ENCODE peak calls at places on chromosome 18, in ten cellular contexts. F is SK-N-SH, K is transverse colon, S is GM12878, I is sigmoid colon, N is H1, R is HepG2, Q is stomach, E is esophagus muscularis mucosa, C is upper lobe of left lung. Z is an unnamed sample.

GRCh38 chr18:72672364-72673151 is 128.4 kb upstream of the CBLN2 start:
- DNase-seq in C (no peak), R (peak), S (no peak), I (no peak), E (no peak), K (no peak), F (peak), Q (no peak), N (no peak), Z (no peak)

GRCh38 chr18:48161201-48161910 is 230.9 kb upstream of the SMAD2 start:
- DNase-seq in N (no peak), K (peak), R (no peak), E (no peak), C (peak), I (peak), F (peak), S (no peak), Q (peak), Z (peak)

GRCh38 chr18:45069542-45069941 is 388.9 kb downstream of the SETBP1 start:
- DNase-seq in R (no peak), S (no peak), I (no peak), Q (no peak), F (no peak), C (no peak), K (no peak), E (no peak), N (no peak), Z (no peak)

GRCh38 chr18:59950215-59950944 is 50.6 kb downstream of the PMAIP1 start:
- DNase-seq in K (no peak), I (no peak), S (no peak), F (no peak), N (no peak), Q (no peak), E (no peak), C (no peak), R (no peak), Z (no peak)

GRCh38 chr18:77062518-77063003 is 70.0 kb downstream of the MBP start:
- DNase-seq in K (no peak), C (no peak), Q (peak), I (no peak), E (no peak), R (no peak), F (no peak), S (peak), N (no peak), Z (no peak)

GRCh38 chr18:39935598-39935997 is 2019.4 kb upstream of the PIK3C3 start:
- DNase-seq in E (no peak), S (no peak), F (no peak), N (no peak), Q (no peak), R (no peak), C (no peak), K (no peak), I (no peak), Z (no peak)

GRCh38 chr18:60508108-60508507 is 135.5 kb upstream of the MC4R start:
- DNase-seq in N (no peak), I (no peak), F (peak), Q (no peak), R (no peak), K (no peak), C (no peak), E (no peak), S (no peak), Z (no peak)

GRCh38 chr18:12745095-12745820 is 42.4 kb downstream of the PSMG2 start:
- DNase-seq in I (no peak), K (no peak), F (no peak), C (no peak), E (no peak), N (no peak), S (no peak), R (no peak), Q (no peak), Z (no peak)

GRCh38 chr18:9210996-9211395 is 74.4 kb downstream of the ANKRD12 start:
- DNase-seq in F (no peak), C (no peak), I (no peak), R (no peak), K (no peak), S (no peak), Q (no peak), E (no peak), N (no peak), Z (no peak)

GRCh38 chr18:31042391-31043181 is at the start of gene DSC3:
- DNase-seq in K (peak), Q (no peak), F (peak), S (no peak), R (no peak), C (peak), E (no peak), N (no peak), I (no peak), Z (peak)

GRCh38 chr18:43596106-43596712 is 318.9 kb upstream of the SYT4 start:
- DNase-seq in C (no peak), R (peak), N (no peak), I (no peak), S (no peak), F (peak), K (no peak), Q (no peak), E (no peak), Z (no peak)

GRCh38 chr18:80105369-80106167 is 3.5 kb upstream of the ADNP2 start:
- DNase-seq in Q (no peak), F (no peak), C (no peak), I (no peak), R (no peak), N (no peak), K (no peak), S (peak), E (peak), Z (no peak)

GRCh38 chr18:75075429-75075841 is 133.5 kb downstream of the PTGR3 start:
- DNase-seq in K (no peak), F (no peak), N (no peak), R (no peak), I (peak), S (no peak), C (no peak), E (no peak), Q (no peak), Z (no peak)

GRCh38 chr18:43129946-43130523 is 14.6 kb upstream of the RIT2 start:
- DNase-seq in F (peak), N (no peak), R (no peak), C (peak), E (no peak), K (no peak), Q (no peak), I (no peak), S (no peak), Z (no peak)

GRCh38 chr18:57998461-57998860 is 45.6 kb upstream of the NEDD4L start:
- DNase-seq in S (no peak), I (no peak), N (no peak), C (no peak), R (peak), Q (no peak), E (no peak), F (no peak), K (no peak), Z (no peak)

DNA sequence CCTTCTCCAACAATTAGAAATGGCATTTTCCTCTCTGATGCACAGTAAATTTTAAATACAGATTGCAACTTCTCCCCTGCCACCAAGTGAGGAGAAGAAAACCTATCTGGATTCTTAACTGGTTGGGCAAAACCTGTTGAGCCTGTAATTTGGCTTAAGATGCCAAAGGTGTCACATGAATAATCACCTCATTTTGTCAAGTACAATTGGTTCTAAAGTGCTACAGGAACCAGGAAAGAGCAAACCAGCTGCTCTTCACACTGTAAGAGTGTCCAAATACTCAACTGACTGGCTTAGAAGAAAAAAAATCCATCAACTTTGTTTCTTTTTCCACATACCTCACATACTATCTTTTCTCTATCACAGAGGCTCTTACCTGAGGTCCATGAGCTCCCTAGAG is 35.4 kb downstream of the NPC1 start:
- DNase-seq in F (no peak), N (no peak), K (no peak), Q (no peak), R (no peak), S (no peak), E (no peak), C (no peak), I (no peak), Z (no peak)
- TF ChIP-seq POLR2AphosphoS5 in F (no peak), N (no peak), K (no peak), Q (no peak), R (no peak), S (no peak), E (no peak), C (no peak), I (no peak), Z (no peak)

GRCh38 chr18:78643981-78644380 is 335.6 kb upstream of the SALL3 start:
- DNase-seq in Q (no peak), K (no peak), I (no peak), R (no peak), F (no peak), E (no peak), N (no peak), S (no peak), C (no peak), Z (no peak)
- TF ChIP-seq EP300 in Q (no peak), K (no peak), I (no peak), R (no peak), F (no peak), E (no peak), N (no peak), S (no peak), C (no peak), Z (no peak)

GRCh38 chr18:26226229-26227050 is at the start of gene TAF4B:
- DNase-seq in F (peak), E (peak), R (peak), N (peak), S (peak), K (peak), I (peak), C (peak), Q (peak), Z (peak)
- TF ChIP-seq POLR2AphosphoS5 in F (no peak), E (peak), R (peak), N (peak), S (peak), K (peak), I (peak), C (peak), Q (peak), Z (no peak)

GRCh38 chr18:7879717-7880116 is 312.6 kb downstream of the PTPRM start:
- DNase-seq in I (no peak), S (no peak), F (no peak), E (no peak), N (no peak), R (no peak), K (no peak), C (no peak), Q (no peak), Z (no peak)
- TF ChIP-seq EP300 in I (no peak), S (no peak), F (no peak), E (no peak), N (no peak), R (no peak), K (no peak), C (no peak), Q (no peak), Z (no peak)

GRCh38 chr18:70468861-70469570 is 180.2 kb downstream of the SOCS6 start:
- DNase-seq in S (no peak), K (no peak), N (no peak), R (no peak), Q (no peak), F (no peak), E (no peak), I (no peak), C (no peak), Z (no peak)

GRCh38 chr18:70462078-70462439 is 173.2 kb downstream of the SOCS6 start:
- DNase-seq in Q (no peak), I (no peak), S (no peak), K (no peak), E (no peak), R (no peak), F (no peak), N (no peak), C (no peak), Z (no peak)

GRCh38 chr18:70463085-70463484 is 174.2 kb downstream of the SOCS6 start:
- DNase-seq in K (no peak), I (no peak), R (no peak), N (no peak), C (no peak), F (no peak), Q (no peak), S (no peak), E (no peak), Z (no peak)

GRCh38 chr18:70461323-70462077 is 172.7 kb downstream of the SOCS6 start:
- DNase-seq in Q (no peak), S (no peak), F (no peak), N (no peak), R (no peak), C (peak), K (no peak), I (no peak), E (no peak), Z (no peak)

DNA sequence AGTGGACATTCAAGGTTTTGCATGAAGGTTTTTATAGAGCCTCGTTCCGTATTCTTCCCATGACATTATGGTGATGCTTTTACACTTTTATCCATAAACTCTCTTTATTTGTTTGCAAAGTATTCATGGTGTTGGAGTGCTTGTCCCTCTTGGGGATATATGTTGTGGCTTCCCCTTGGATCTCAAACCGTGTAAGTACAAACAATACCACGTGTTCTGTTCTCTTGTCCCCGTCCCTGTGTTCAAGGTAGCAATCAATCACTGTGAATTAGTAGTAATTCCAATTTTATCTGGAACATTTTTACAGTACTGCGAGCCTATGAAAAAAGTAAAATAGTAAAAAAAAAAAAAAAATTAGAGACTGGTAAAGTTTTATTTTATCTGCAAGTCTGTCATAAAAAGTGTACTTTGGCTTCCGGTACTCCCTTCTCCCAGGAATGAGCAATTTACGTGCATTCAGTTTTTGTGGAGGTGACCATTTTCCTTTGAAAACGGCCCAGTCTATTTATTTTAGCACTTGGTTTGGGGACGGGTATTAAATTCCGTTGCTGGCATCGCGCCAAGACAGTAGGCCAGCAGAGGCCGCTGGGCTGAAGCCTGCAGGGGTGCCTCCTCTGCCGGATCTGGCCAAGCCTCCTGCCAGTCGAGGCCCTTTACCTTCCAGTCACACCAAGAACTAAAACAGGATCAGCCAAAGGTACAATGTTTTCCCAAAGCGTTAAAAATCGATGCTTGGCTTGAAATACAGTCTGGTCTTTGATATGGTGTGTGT is 175.7 kb downstream of the SOCS6 start:
- DNase-seq in S (no peak), C (peak), N (peak), E (no peak), F (peak), I (peak), K (peak), Q (peak), R (peak), Z (peak)
- TF ChIP-seq POLR2AphosphoS5 in S (no peak), C (no peak), N (no peak), E (peak), F (no peak), I (no peak), K (no peak), Q (no peak), R (no peak), Z (no peak)

DNA sequence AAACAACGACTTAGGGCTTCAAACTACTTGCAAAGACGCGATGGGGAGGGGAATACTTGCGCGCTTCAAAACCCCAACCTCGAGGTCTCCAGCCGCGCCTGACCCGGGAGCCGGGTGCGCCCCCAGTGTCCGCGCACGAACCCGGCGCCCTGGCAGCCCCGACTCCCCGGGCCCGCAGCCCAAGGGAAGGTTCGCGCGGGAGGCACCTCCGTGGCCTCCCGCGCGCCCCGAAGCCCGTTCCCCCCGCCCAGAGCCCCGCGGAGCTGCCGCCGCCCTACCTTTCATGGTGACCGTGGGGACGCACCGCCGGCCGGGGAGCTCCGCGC is 308 bp downstream of the COLEC12 start:
- DNase-seq in R (no peak), S (no peak), Q (no peak), I (peak), F (peak), N (no peak), C (no peak), E (no peak), K (no peak), Z (no peak)
- TF ChIP-seq EP300 in R (no peak), S (no peak), Q (no peak), I (no peak), F (no peak), N (no peak), C (no peak), E (no peak), K (no peak), Z (no peak)

GRCh38 chr18:70499218-70499691 is 210.4 kb downstream of the SOCS6 start:
- DNase-seq in Q (no peak), I (no peak), N (no peak), S (no peak), F (no peak), E (no peak), C (peak), R (no peak), K (no peak), Z (no peak)
- TF ChIP-seq POLR2AphosphoS5 in Q (no peak), I (no peak), N (no peak), S (no peak), F (no peak), E (no peak), C (no peak), R (no peak), K (no peak), Z (no peak)

GRCh38 chr18:62526098-62527025 is 3.5 kb downstream of the ZCCHC2 start:
- DNase-seq in R (peak), S (peak), C (peak), F (peak), K (peak), Q (peak), I (peak), E (peak), N (no peak), Z (peak)

GRCh38 chr18:62523255-62523588 is 397 bp downstream of the ZCCHC2 start:
- DNase-seq in F (no peak), E (no peak), S (no peak), N (no peak), I (no peak), K (no peak), R (no peak), C (no peak), Q (no peak), Z (no peak)

GRCh38 chr18:62525611-62526010 is 2.8 kb downstream of the ZCCHC2 start:
- DNase-seq in S (no peak), Q (no peak), K (no peak), R (no peak), F (no peak), E (no peak), C (no peak), I (no peak), N (no peak), Z (no peak)

GRCh38 chr18:62523631-62524442 is 1.0 kb downstream of the ZCCHC2 start:
- DNase-seq in S (no peak), N (no peak), C (peak), R (no peak), E (peak), F (peak), Q (peak), K (peak), I (peak), Z (peak)

DNA sequence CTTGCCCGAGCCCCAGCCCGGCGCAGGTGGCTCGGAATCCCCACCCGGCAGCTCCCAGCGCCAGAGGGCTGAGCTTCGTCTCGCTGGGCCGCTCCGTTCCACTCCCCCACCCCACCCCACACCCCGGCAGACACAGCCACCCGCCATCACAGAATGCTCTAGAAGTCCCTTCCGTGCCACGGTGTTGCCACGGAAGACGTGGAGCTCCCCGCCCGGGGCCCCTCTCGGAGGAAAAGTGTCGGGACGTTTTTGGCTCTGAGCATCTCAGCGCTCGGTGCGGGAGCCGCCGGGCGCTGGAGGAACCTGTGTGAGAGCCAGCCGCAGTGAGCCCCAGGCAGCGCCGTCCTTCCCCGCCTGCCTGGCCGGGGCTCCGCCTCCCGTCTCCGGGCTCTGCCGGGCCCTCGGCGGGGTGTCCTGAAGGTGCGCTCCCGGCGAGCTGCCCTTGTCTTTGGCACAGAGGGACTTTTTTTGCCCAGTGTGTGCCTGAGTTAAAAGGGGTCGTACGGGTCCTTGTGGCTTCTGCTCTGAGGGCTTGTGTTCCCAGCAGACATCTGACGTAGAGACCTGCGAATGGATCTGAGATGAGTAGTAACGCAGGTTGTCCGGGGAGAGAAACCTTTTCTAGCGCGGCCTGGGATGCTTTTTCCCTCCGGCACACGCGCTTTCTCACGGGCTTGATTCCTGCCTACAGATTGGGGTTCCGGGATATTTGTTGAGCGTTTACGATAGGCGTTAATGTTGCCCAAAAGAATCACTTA is 1.8 kb downstream of the ZCCHC2 start:
- DNase-seq in N (no peak), K (peak), E (peak), I (peak), R (no peak), S (no peak), C (peak), F (peak), Q (peak), Z (no peak)
- TF ChIP-seq EP300 in N (no peak), K (no peak), E (no peak), I (no peak), R (no peak), S (no peak), C (no peak), F (no peak), Q (no peak), Z (no peak)